ENCODE peak calls at places on chromosomes 3 and 15, in six cellular contexts. K, Y, A, U, H and O are unnamed samples.

GRCh38 chr3:126313580-126314304 is 43.5 kb downstream of the KLF15 start:
- DNase-seq in K (no peak), Y (no peak), A (no peak), U (no peak), H (no peak), O (no peak)

GRCh38 chr15:100468265-100468664 is 60.5 kb downstream of the CERS3 start:
- DNase-seq in K (no peak), Y (peak), A (no peak), U (no peak), H (no peak), O (peak)

GRCh38 chr3:3196148-3196861 is 16.8 kb upstream of the CRBN start:
- DNase-seq in K (no peak), Y (no peak), A (no peak), U (no peak), H (no peak), O (no peak)

GRCh38 chr3:177418787-177419186 is 221.5 kb upstream of the TBL1XR1 start:
- DNase-seq in K (no peak), Y (no peak), A (no peak), U (no peak), H (no peak), O (no peak)

GRCh38 chr3:117696871-117697270 is 987.3 kb downstream of the TUSC7 start:
- DNase-seq in K (no peak), Y (no peak), A (no peak), U (no peak), H (no peak), O (no peak)

GRCh38 chr15:100205549-100206295 is 136.1 kb downstream of the ADAMTS17 start:
- DNase-seq in K (no peak), Y (no peak), A (no peak), U (no peak), H (no peak), O (no peak)

GRCh38 chr15:73732911-73733310 is 20.2 kb downstream of the INSYN1 start:
- DNase-seq in K (no peak), Y (no peak), A (no peak), U (no peak), H (no peak), O (no peak)

GRCh38 chr3:6860911-6861330 is at the start of gene GRM7:
- DNase-seq in K (peak), Y (peak), A (no peak), U (no peak), H (no peak), O (no peak)

GRCh38 chr3:69271098-69271497 is 114.8 kb downstream of the FRMD4B start:
- DNase-seq in K (no peak), Y (no peak), A (no peak), U (no peak), H (no peak), O (no peak)

GRCh38 chr3:127192576-127193232 is at the start of gene PRR23E:
- DNase-seq in K (no peak), Y (no peak), A (no peak), U (no peak), H (no peak), O (no peak)

GRCh38 chr3:142850395-142851023 is 38.4 kb downstream of the PCOLCE2 start:
- DNase-seq in K (no peak), Y (peak), A (peak), U (no peak), H (no peak), O (no peak)

GRCh38 chr3:42037318-42037945 is 53.7 kb upstream of the TRAK1 start:
- DNase-seq in K (no peak), Y (no peak), A (no peak), U (no peak), H (no peak), O (no peak)

GRCh38 chr3:112646623-112647022 is 5.7 kb upstream of the CCDC80 start:
- DNase-seq in K (no peak), Y (no peak), A (no peak), U (no peak), H (no peak), O (no peak)

GRCh38 chr3:57354768-57355167 is 62.3 kb upstream of the ASB14 start:
- DNase-seq in K (no peak), Y (no peak), A (no peak), U (no peak), H (no peak), O (no peak)

GRCh38 chr3:42914771-42915515 is 9.0 kb downstream of the ZNF662 start:
- DNase-seq in K (no peak), Y (no peak), A (no peak), U (no peak), H (no peak), O (no peak)

GRCh38 chr3:105862217-105862616 is 6.6 kb downstream of the CBLB start:
- DNase-seq in K (no peak), Y (no peak), A (no peak), U (peak), H (no peak), O (no peak)

GRCh38 chr15:101542306-101543025 is 53.0 kb upstream of the PCSK6 start:
- DNase-seq in K (no peak), Y (peak), A (no peak), U (no peak), H (no peak), O (no peak)

GRCh38 chr3:98434412-98434811 is 28.6 kb upstream of the OR5K1 start:
- DNase-seq in K (no peak), Y (no peak), A (no peak), U (no peak), H (no peak), O (no peak)

GRCh38 chr15:25682349-25682748 is 180.8 kb downstream of the ATP10A start:
- DNase-seq in K (no peak), Y (no peak), A (no peak), U (no peak), H (no peak), O (peak)

GRCh38 chr15:77247116-77247515 is 172.8 kb downstream of the PEAK1 start:
- DNase-seq in K (no peak), Y (no peak), A (no peak), U (no peak), H (no peak), O (no peak)

DNA sequence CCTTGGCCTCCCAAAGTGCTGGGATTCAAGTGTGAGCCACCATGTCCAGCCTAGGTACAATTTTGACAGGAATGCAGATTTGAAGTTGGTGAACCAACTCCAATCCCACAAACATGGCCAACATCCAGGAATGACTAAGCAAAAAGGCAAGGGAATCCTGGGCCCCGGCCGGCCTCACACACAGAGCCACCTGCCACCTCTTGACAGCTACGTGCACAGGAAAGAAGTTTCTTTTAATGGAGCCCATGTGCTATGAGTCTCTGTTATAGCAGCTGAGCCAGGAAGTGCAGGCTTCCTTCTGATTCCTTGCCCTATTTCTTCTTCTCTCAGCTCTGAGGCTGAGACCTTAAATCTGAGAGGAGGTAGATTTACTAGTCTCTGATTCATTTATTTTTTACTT is 8.8 kb downstream of the TMEM40 start:
- DNase-seq in K (peak), Y (peak), A (peak), U (no peak), H (no peak), O (peak)
- H3K4me3 ChIP-seq in K (no peak), Y (no peak), A (no peak), U (no peak), H (no peak), O (no peak)

DNA sequence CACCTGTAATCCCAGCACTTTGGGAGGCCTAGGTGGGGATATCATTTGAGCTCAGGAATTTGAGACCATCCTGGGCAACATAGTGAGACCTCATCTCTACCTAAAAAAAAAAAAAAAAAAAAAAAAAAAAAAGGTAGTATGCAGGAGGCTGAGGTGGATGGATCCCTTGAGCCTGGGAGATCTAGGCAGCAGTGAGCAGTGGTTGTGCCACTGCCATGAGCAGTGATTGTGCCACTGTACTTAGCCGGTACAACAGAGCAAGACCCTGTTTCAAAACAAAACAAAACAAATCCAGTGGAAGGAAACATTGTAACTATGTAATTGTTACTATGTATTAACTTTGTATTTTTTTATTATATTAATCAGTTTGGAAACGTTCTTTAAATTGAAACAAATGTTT is 5.9 kb downstream of the FEM1B start:
- DNase-seq in K (no peak), Y (no peak), A (no peak), U (no peak), H (no peak), O (no peak)
- H3K4me3 ChIP-seq in K (no peak), Y (no peak), A (no peak), U (no peak), H (no peak), O (no peak)

GRCh38 chr15:45128971-45129639 is 574 bp downstream of the DUOXA1 start:
- DNase-seq in K (no peak), Y (no peak), A (no peak), U (no peak), H (no peak), O (no peak)
- H3K4me3 ChIP-seq in K (peak), Y (no peak), A (no peak), U (no peak), H (no peak), O (peak)

GRCh38 chr3:137330246-137330645 is 372.5 kb downstream of the IL20RB start:
- DNase-seq in K (no peak), Y (no peak), A (no peak), U (peak), H (no peak), O (no peak)

GRCh38 chr3:137324114-137324513 is 366.3 kb downstream of the IL20RB start:
- DNase-seq in K (no peak), Y (no peak), A (no peak), U (no peak), H (no peak), O (no peak)

GRCh38 chr3:137325170-137325569 is 367.4 kb downstream of the IL20RB start:
- DNase-seq in K (no peak), Y (no peak), A (no peak), U (peak), H (no peak), O (no peak)

GRCh38 chr3:137325934-137326333 is 368.2 kb downstream of the IL20RB start:
- DNase-seq in K (no peak), Y (no peak), A (no peak), U (no peak), H (no peak), O (no peak)
- H3K4me3 ChIP-seq in K (no peak), Y (no peak), A (no peak), U (peak), H (no peak), O (no peak)

DNA sequence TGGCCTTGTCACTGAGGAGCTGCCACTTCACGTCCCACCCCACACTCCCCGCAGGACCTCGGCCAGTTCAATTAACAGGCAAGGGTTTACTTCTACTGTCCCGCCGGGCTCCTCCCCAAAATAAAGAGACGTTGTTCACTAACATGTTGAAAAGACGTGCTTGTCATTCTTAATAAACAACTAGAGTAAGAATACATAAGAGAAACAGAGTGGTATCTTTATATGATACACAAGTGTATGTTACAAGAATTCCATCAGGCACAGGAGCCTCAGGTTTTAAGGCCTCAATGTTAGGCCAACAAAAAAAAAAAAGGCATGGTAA is 326 bp upstream of the IMPDH2 start:
- DNase-seq in K (no peak), Y (no peak), A (no peak), U (no peak), H (no peak), O (no peak)
- H3K4me3 ChIP-seq in K (peak), Y (no peak), A (peak), U (no peak), H (no peak), O (no peak)

GRCh38 chr15:66401130-66402021 is 14.7 kb downstream of the MAP2K1 start:
- DNase-seq in K (no peak), Y (no peak), A (no peak), U (peak), H (no peak), O (no peak)
- H3K4me3 ChIP-seq in K (no peak), Y (no peak), A (no peak), U (peak), H (peak), O (no peak)

GRCh38 chr3:63232764-63233396 is 45.2 kb upstream of the SYNPR start:
- DNase-seq in K (no peak), Y (no peak), A (no peak), U (no peak), H (no peak), O (no peak)
- H3K4me3 ChIP-seq in K (no peak), Y (no peak), A (no peak), U (no peak), H (no peak), O (no peak)

DNA sequence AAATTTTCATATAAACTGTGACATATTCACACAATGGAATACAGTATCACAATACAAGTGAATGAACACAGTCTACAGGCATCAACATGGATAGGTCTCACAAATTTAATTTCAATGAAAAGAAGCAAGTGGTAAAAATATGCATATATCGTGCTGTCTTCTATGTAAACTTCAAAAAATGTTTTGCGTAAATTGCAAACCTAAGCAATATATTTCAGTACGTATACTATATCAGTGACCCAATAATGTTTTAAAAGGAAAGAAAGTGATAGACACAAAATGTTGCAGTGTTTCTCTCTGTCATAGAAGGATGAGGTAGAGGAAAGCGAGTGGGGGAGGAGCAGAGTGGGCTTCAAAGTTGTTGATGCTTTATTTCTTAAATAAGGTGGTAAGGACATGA is 468.4 kb upstream of the CNTN3 start:
- DNase-seq in K (no peak), Y (no peak), A (no peak), U (no peak), H (no peak), O (no peak)
- H3K4me3 ChIP-seq in K (no peak), Y (no peak), A (no peak), U (no peak), H (no peak), O (no peak)

GRCh38 chr3:99515891-99516290 is 122.5 kb upstream of the COL8A1 start:
- DNase-seq in K (no peak), Y (no peak), A (no peak), U (no peak), H (no peak), O (no peak)
- H3K4me3 ChIP-seq in K (no peak), Y (no peak), A (no peak), U (no peak), H (no peak), O (no peak)

DNA sequence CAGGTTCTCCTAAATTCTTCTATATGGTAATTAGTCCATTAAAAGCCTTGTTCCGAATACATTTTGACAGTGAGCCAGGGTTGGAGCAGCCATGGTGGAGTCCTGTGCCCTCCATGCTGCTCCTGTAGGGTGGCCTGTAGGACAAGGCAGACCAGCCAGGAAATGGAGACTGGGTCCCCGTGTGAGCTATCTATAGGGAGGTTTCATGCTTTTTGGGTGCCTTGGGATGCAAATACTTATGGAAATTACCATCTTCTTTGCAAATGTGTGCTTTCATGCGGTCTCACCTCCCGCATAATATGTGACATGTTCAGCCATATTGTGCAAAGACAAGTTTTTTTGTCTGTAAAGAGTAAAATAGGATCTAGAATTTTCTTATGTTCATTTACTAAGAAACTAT is 58.0 kb upstream of the FURIN start:
- DNase-seq in K (no peak), Y (no peak), A (no peak), U (no peak), H (no peak), O (no peak)
- H3K4me3 ChIP-seq in K (no peak), Y (no peak), A (no peak), U (no peak), H (no peak), O (no peak)